ENCODE peak calls at places on chromosomes 4 and X, in six cellular contexts. I is stimulated activated CD4-positive, alpha-beta T cell treated with anti-CD3 and anti-CD28 coated beads, Interleukin-4, amount 100 ng/mL, for 24 hours; O is pancreas; K is MCF 10A; U is GM10248; S is activated T-cell treated with anti-CD3 and anti-CD28 coated beads, Interleukin-2, amount 50 U/mL, for 72 hours. T is an unnamed sample.
A peak's percentile ranks its signal among the peaks of the same experiment; 100 is the strongest.

GRCh38 chrX:73855546-73855945 is 292.5 kb downstream of the CHIC1 start:
- DNase-seq in S (peak; percentile 41), K (peak; percentile 82), I (peak; percentile 57), O (peak; percentile 54), U (peak; percentile 35), T (peak; percentile 86)

GRCh38 chrX:107730298-107730655 is 45.3 kb downstream of the TSC22D3 start:
- DNase-seq in K (no peak), O (no peak), S (no peak), U (no peak), I (no peak), T (no peak)

GRCh38 chr4:53598901-53599300 is 7.6 kb upstream of the LNX1 start:
- DNase-seq in S (no peak), I (no peak), O (no peak), K (no peak), U (no peak), T (peak; percentile 47)

GRCh38 chr4:172786039-172786792 is 382.4 kb upstream of the GALNT7 start:
- DNase-seq in U (no peak), I (no peak), K (peak; percentile 9), S (no peak), O (no peak), T (peak; percentile 65)

GRCh38 chr4:38014421-38014852 is 54.2 kb downstream of the PTTG2 start:
- DNase-seq in S (no peak), U (no peak), K (no peak), I (no peak), O (no peak), T (no peak)

GRCh38 chrX:261167-261857 is 19.9 kb upstream of the PLCXD1 start:
- DNase-seq in U (no peak), O (no peak), K (no peak), S (no peak), I (no peak), T (no peak)

GRCh38 chr4:13705521-13706035 is 78.1 kb upstream of the BOD1L1 start:
- DNase-seq in U (no peak), O (peak; percentile 27), I (no peak), S (no peak), K (peak; percentile 88), T (no peak)

GRCh38 chr4:53478671-53479456 is 101.4 kb downstream of the FIP1L1 start:
- DNase-seq in U (no peak), K (peak; percentile 80), S (no peak), I (no peak), O (no peak), T (peak; percentile 70)

T was measured in astrocyte of the hippocampus.